ENCODE peak calls at places on chromosomes 12 and 14, in nine cellular contexts. One of them, this sample, is unnamed.
A peak's percentile ranks its signal among the peaks of the same experiment; 100 is the strongest.

GRCh38 chr14:71203306-71203705 is 296.0 kb downstream of the PCNX1 start:
- DNase-seq in stimulated activated CD8-positive, alpha-beta memory T cell treated with anti-CD3 and anti-CD28 coated beads, Interleukin-15, amount 100 ng/mL, for 48 hours: no peak
- DNase-seq in tibial artery: no peak
- DNase-seq in stimulated activated naive B cell treated with anti-CD40 and anti-IgM and Interleukin-4, amounts not matched to agents 10 μg/mL and 1 μg/mL and 100 μg/mL, for 72 hours: no peak
- DNase-seq in Calu3: no peak
- DNase-seq in hypothalamus: no peak
- DNase-seq in AG04449: no peak
- DNase-seq in GM19239: no peak
- DNase-seq in hepatocyte: no peak
- DNase-seq in this sample: no peak

GRCh38 chr12:131482686-131483085 is 228.2 kb upstream of the SFSWAP start:
- DNase-seq in stimulated activated CD8-positive, alpha-beta memory T cell treated with anti-CD3 and anti-CD28 coated beads, Interleukin-15, amount 100 ng/mL, for 48 hours: no peak
- DNase-seq in tibial artery: no peak
- DNase-seq in stimulated activated naive B cell treated with anti-CD40 and anti-IgM and Interleukin-4, amounts not matched to agents 10 μg/mL and 1 μg/mL and 100 μg/mL, for 72 hours: no peak
- DNase-seq in Calu3: no peak
- DNase-seq in hypothalamus: no peak
- DNase-seq in AG04449: no peak
- DNase-seq in GM19239: no peak
- DNase-seq in hepatocyte: no peak
- DNase-seq in this sample: no peak

GRCh38 chr14:69713127-69713800 is 53.7 kb upstream of the SRSF5 start:
- DNase-seq in stimulated activated CD8-positive, alpha-beta memory T cell treated with anti-CD3 and anti-CD28 coated beads, Interleukin-15, amount 100 ng/mL, for 48 hours: no peak
- DNase-seq in tibial artery: no peak
- DNase-seq in stimulated activated naive B cell treated with anti-CD40 and anti-IgM and Interleukin-4, amounts not matched to agents 10 μg/mL and 1 μg/mL and 100 μg/mL, for 72 hours: no peak
- DNase-seq in Calu3: no peak
- DNase-seq in hypothalamus: no peak
- DNase-seq in AG04449: no peak
- DNase-seq in GM19239: no peak
- DNase-seq in hepatocyte: no peak
- DNase-seq in this sample: peak; percentile 45

GRCh38 chr12:104576178-104576778 is 119.5 kb downstream of the CHST11 start:
- DNase-seq in stimulated activated CD8-positive, alpha-beta memory T cell treated with anti-CD3 and anti-CD28 coated beads, Interleukin-15, amount 100 ng/mL, for 48 hours: no peak
- DNase-seq in tibial artery: no peak
- DNase-seq in stimulated activated naive B cell treated with anti-CD40 and anti-IgM and Interleukin-4, amounts not matched to agents 10 μg/mL and 1 μg/mL and 100 μg/mL, for 72 hours: no peak
- DNase-seq in Calu3: no peak
- DNase-seq in hypothalamus: no peak
- DNase-seq in AG04449: no peak
- DNase-seq in GM19239: no peak
- DNase-seq in hepatocyte: no peak
- DNase-seq in this sample: no peak

GRCh38 chr14:103126873-103127304 is 3.6 kb downstream of the TNFAIP2 start:
- DNase-seq in stimulated activated CD8-positive, alpha-beta memory T cell treated with anti-CD3 and anti-CD28 coated beads, Interleukin-15, amount 100 ng/mL, for 48 hours: no peak
- DNase-seq in tibial artery: no peak
- DNase-seq in stimulated activated naive B cell treated with anti-CD40 and anti-IgM and Interleukin-4, amounts not matched to agents 10 μg/mL and 1 μg/mL and 100 μg/mL, for 72 hours: no peak
- DNase-seq in Calu3: no peak
- DNase-seq in hypothalamus: peak; percentile 64
- DNase-seq in AG04449: no peak
- DNase-seq in GM19239: no peak
- DNase-seq in hepatocyte: peak; percentile 92
- DNase-seq in this sample: peak; percentile 72

GRCh38 chr12:8687846-8688601 is 9.8 kb upstream of the RIMKLB start:
- DNase-seq in stimulated activated CD8-positive, alpha-beta memory T cell treated with anti-CD3 and anti-CD28 coated beads, Interleukin-15, amount 100 ng/mL, for 48 hours: no peak
- DNase-seq in tibial artery: peak; percentile 84
- DNase-seq in stimulated activated naive B cell treated with anti-CD40 and anti-IgM and Interleukin-4, amounts not matched to agents 10 μg/mL and 1 μg/mL and 100 μg/mL, for 72 hours: no peak
- DNase-seq in Calu3: peak; percentile 44
- DNase-seq in hypothalamus: peak; percentile 6
- DNase-seq in AG04449: no peak
- DNase-seq in GM19239: no peak
- DNase-seq in hepatocyte: peak; percentile 81
- DNase-seq in this sample: no peak

GRCh38 chr14:65352964-65353530 is 59.5 kb upstream of the FUT8 start:
- DNase-seq in stimulated activated CD8-positive, alpha-beta memory T cell treated with anti-CD3 and anti-CD28 coated beads, Interleukin-15, amount 100 ng/mL, for 48 hours: no peak
- DNase-seq in tibial artery: no peak
- DNase-seq in stimulated activated naive B cell treated with anti-CD40 and anti-IgM and Interleukin-4, amounts not matched to agents 10 μg/mL and 1 μg/mL and 100 μg/mL, for 72 hours: peak; percentile 32
- DNase-seq in Calu3: peak; percentile 56
- DNase-seq in hypothalamus: no peak
- DNase-seq in AG04449: no peak
- DNase-seq in GM19239: no peak
- DNase-seq in hepatocyte: no peak
- DNase-seq in this sample: no peak

GRCh38 chr12:93857917-93858513 is 180.8 kb downstream of the CRADD start:
- DNase-seq in stimulated activated CD8-positive, alpha-beta memory T cell treated with anti-CD3 and anti-CD28 coated beads, Interleukin-15, amount 100 ng/mL, for 48 hours: no peak
- DNase-seq in tibial artery: no peak
- DNase-seq in stimulated activated naive B cell treated with anti-CD40 and anti-IgM and Interleukin-4, amounts not matched to agents 10 μg/mL and 1 μg/mL and 100 μg/mL, for 72 hours: no peak
- DNase-seq in Calu3: no peak
- DNase-seq in hypothalamus: no peak
- DNase-seq in AG04449: no peak
- DNase-seq in GM19239: no peak
- DNase-seq in hepatocyte: no peak
- DNase-seq in this sample: no peak

GRCh38 chr14:78666336-78667056 is 496.3 kb downstream of the NRXN3 start:
- DNase-seq in stimulated activated CD8-positive, alpha-beta memory T cell treated with anti-CD3 and anti-CD28 coated beads, Interleukin-15, amount 100 ng/mL, for 48 hours: no peak
- DNase-seq in tibial artery: no peak
- DNase-seq in stimulated activated naive B cell treated with anti-CD40 and anti-IgM and Interleukin-4, amounts not matched to agents 10 μg/mL and 1 μg/mL and 100 μg/mL, for 72 hours: no peak
- DNase-seq in Calu3: no peak
- DNase-seq in hypothalamus: no peak
- DNase-seq in AG04449: no peak
- DNase-seq in GM19239: no peak
- DNase-seq in hepatocyte: no peak
- DNase-seq in this sample: no peak

GRCh38 chr12:107223816-107224215 is 130.5 kb upstream of the CRY1 start:
- DNase-seq in stimulated activated CD8-positive, alpha-beta memory T cell treated with anti-CD3 and anti-CD28 coated beads, Interleukin-15, amount 100 ng/mL, for 48 hours: no peak
- DNase-seq in tibial artery: no peak
- DNase-seq in stimulated activated naive B cell treated with anti-CD40 and anti-IgM and Interleukin-4, amounts not matched to agents 10 μg/mL and 1 μg/mL and 100 μg/mL, for 72 hours: no peak
- DNase-seq in Calu3: no peak
- DNase-seq in hypothalamus: no peak
- DNase-seq in AG04449: no peak
- DNase-seq in GM19239: no peak
- DNase-seq in hepatocyte: no peak
- DNase-seq in this sample: no peak

GRCh38 chr12:105369014-105369413 is 38.5 kb downstream of the C12orf75 start:
- DNase-seq in stimulated activated CD8-positive, alpha-beta memory T cell treated with anti-CD3 and anti-CD28 coated beads, Interleukin-15, amount 100 ng/mL, for 48 hours: no peak
- DNase-seq in tibial artery: no peak
- DNase-seq in stimulated activated naive B cell treated with anti-CD40 and anti-IgM and Interleukin-4, amounts not matched to agents 10 μg/mL and 1 μg/mL and 100 μg/mL, for 72 hours: no peak
- DNase-seq in Calu3: no peak
- DNase-seq in hypothalamus: no peak
- DNase-seq in AG04449: peak; percentile 53
- DNase-seq in GM19239: no peak
- DNase-seq in hepatocyte: no peak
- DNase-seq in this sample: no peak

GRCh38 chr12:64450711-64451486 is 1.0 kb upstream of the TBK1 start:
- DNase-seq in stimulated activated CD8-positive, alpha-beta memory T cell treated with anti-CD3 and anti-CD28 coated beads, Interleukin-15, amount 100 ng/mL, for 48 hours: no peak
- DNase-seq in tibial artery: no peak
- DNase-seq in stimulated activated naive B cell treated with anti-CD40 and anti-IgM and Interleukin-4, amounts not matched to agents 10 μg/mL and 1 μg/mL and 100 μg/mL, for 72 hours: no peak
- DNase-seq in Calu3: no peak
- DNase-seq in hypothalamus: no peak
- DNase-seq in AG04449: no peak
- DNase-seq in GM19239: peak; percentile 4
- DNase-seq in hepatocyte: peak; percentile 18
- DNase-seq in this sample: peak; percentile 79

GRCh38 chr12:62772556-62772955 is 162.4 kb downstream of the PPM1H start:
- DNase-seq in stimulated activated CD8-positive, alpha-beta memory T cell treated with anti-CD3 and anti-CD28 coated beads, Interleukin-15, amount 100 ng/mL, for 48 hours: no peak
- DNase-seq in tibial artery: no peak
- DNase-seq in stimulated activated naive B cell treated with anti-CD40 and anti-IgM and Interleukin-4, amounts not matched to agents 10 μg/mL and 1 μg/mL and 100 μg/mL, for 72 hours: no peak
- DNase-seq in Calu3: no peak
- DNase-seq in hypothalamus: no peak
- DNase-seq in AG04449: no peak
- DNase-seq in GM19239: no peak
- DNase-seq in hepatocyte: no peak
- DNase-seq in this sample: no peak

GRCh38 chr14:99603471-99603933 is 505 bp downstream of the CCDC85C start:
- DNase-seq in stimulated activated CD8-positive, alpha-beta memory T cell treated with anti-CD3 and anti-CD28 coated beads, Interleukin-15, amount 100 ng/mL, for 48 hours: no peak
- DNase-seq in tibial artery: no peak
- DNase-seq in stimulated activated naive B cell treated with anti-CD40 and anti-IgM and Interleukin-4, amounts not matched to agents 10 μg/mL and 1 μg/mL and 100 μg/mL, for 72 hours: peak; percentile 40
- DNase-seq in Calu3: peak; percentile 52
- DNase-seq in hypothalamus: no peak
- DNase-seq in AG04449: no peak
- DNase-seq in GM19239: no peak
- DNase-seq in hepatocyte: peak; percentile 70
- DNase-seq in this sample: no peak

GRCh38 chr14:95290769-95291440 is 28.8 kb downstream of the CLMN start:
- DNase-seq in stimulated activated CD8-positive, alpha-beta memory T cell treated with anti-CD3 and anti-CD28 coated beads, Interleukin-15, amount 100 ng/mL, for 48 hours: no peak
- DNase-seq in tibial artery: peak; percentile 65
- DNase-seq in stimulated activated naive B cell treated with anti-CD40 and anti-IgM and Interleukin-4, amounts not matched to agents 10 μg/mL and 1 μg/mL and 100 μg/mL, for 72 hours: no peak
- DNase-seq in Calu3: peak; percentile 81
- DNase-seq in hypothalamus: peak; percentile 29
- DNase-seq in AG04449: no peak
- DNase-seq in GM19239: no peak
- DNase-seq in hepatocyte: peak; percentile 42
- DNase-seq in this sample: no peak

GRCh38 chr14:105863296-105864108 is 337.1 kb downstream of the TMEM121 start:
- DNase-seq in stimulated activated CD8-positive, alpha-beta memory T cell treated with anti-CD3 and anti-CD28 coated beads, Interleukin-15, amount 100 ng/mL, for 48 hours: no peak
- DNase-seq in tibial artery: peak; percentile 54
- DNase-seq in stimulated activated naive B cell treated with anti-CD40 and anti-IgM and Interleukin-4, amounts not matched to agents 10 μg/mL and 1 μg/mL and 100 μg/mL, for 72 hours: no peak
- DNase-seq in Calu3: no peak
- DNase-seq in hypothalamus: no peak
- DNase-seq in AG04449: no peak
- DNase-seq in GM19239: no peak
- DNase-seq in hepatocyte: no peak
- DNase-seq in this sample: no peak

GRCh38 chr14:20970983-20971704 is 15.9 kb downstream of the RNASE2 start:
- DNase-seq in stimulated activated CD8-positive, alpha-beta memory T cell treated with anti-CD3 and anti-CD28 coated beads, Interleukin-15, amount 100 ng/mL, for 48 hours: peak; percentile 72
- DNase-seq in tibial artery: peak; percentile 92
- DNase-seq in stimulated activated naive B cell treated with anti-CD40 and anti-IgM and Interleukin-4, amounts not matched to agents 10 μg/mL and 1 μg/mL and 100 μg/mL, for 72 hours: peak; percentile 80
- DNase-seq in Calu3: peak; percentile 86
- DNase-seq in hypothalamus: peak; percentile 86
- DNase-seq in AG04449: no peak
- DNase-seq in GM19239: peak; percentile 75
- DNase-seq in hepatocyte: peak; percentile 94
- DNase-seq in this sample: peak; percentile 82

GRCh38 chr12:14278294-14278953 is 87.1 kb upstream of the ATF7IP start:
- DNase-seq in stimulated activated CD8-positive, alpha-beta memory T cell treated with anti-CD3 and anti-CD28 coated beads, Interleukin-15, amount 100 ng/mL, for 48 hours: no peak
- DNase-seq in tibial artery: no peak
- DNase-seq in stimulated activated naive B cell treated with anti-CD40 and anti-IgM and Interleukin-4, amounts not matched to agents 10 μg/mL and 1 μg/mL and 100 μg/mL, for 72 hours: peak; percentile 48
- DNase-seq in Calu3: no peak
- DNase-seq in hypothalamus: no peak
- DNase-seq in AG04449: no peak
- DNase-seq in GM19239: no peak
- DNase-seq in hepatocyte: no peak
- DNase-seq in this sample: no peak

GRCh38 chr12:15837141-15837781 is 44.9 kb upstream of the STRAP start:
- DNase-seq in stimulated activated CD8-positive, alpha-beta memory T cell treated with anti-CD3 and anti-CD28 coated beads, Interleukin-15, amount 100 ng/mL, for 48 hours: no peak
- DNase-seq in tibial artery: no peak
- DNase-seq in stimulated activated naive B cell treated with anti-CD40 and anti-IgM and Interleukin-4, amounts not matched to agents 10 μg/mL and 1 μg/mL and 100 μg/mL, for 72 hours: no peak
- DNase-seq in Calu3: no peak
- DNase-seq in hypothalamus: no peak
- DNase-seq in AG04449: peak; percentile 51
- DNase-seq in GM19239: no peak
- DNase-seq in hepatocyte: no peak
- DNase-seq in this sample: no peak

GRCh38 chr14:48751293-48751692 is 834.9 kb downstream of the RPS29 start:
- DNase-seq in stimulated activated CD8-positive, alpha-beta memory T cell treated with anti-CD3 and anti-CD28 coated beads, Interleukin-15, amount 100 ng/mL, for 48 hours: no peak
- DNase-seq in tibial artery: no peak
- DNase-seq in stimulated activated naive B cell treated with anti-CD40 and anti-IgM and Interleukin-4, amounts not matched to agents 10 μg/mL and 1 μg/mL and 100 μg/mL, for 72 hours: no peak
- DNase-seq in Calu3: no peak
- DNase-seq in hypothalamus: no peak
- DNase-seq in AG04449: no peak
- DNase-seq in GM19239: no peak
- DNase-seq in hepatocyte: no peak
- DNase-seq in this sample: no peak